ENCODE peak calls at places on chromosomes 4 and X, in four cellular contexts. A is HepG2, Q is H1, U is K562. E is an unnamed sample.

GRCh38 chr4:5037553-5038551 is 13.4 kb upstream of the STK32B start:
- DNase-seq in A (peak), Q (no peak), U (no peak), E (peak)

GRCh38 chr4:72390409-72390808 is 178.6 kb downstream of the ADAMTS3 start:
- DNase-seq in A (no peak), Q (no peak), U (no peak), E (no peak)

GRCh38 chr4:79585834-79586233 is 177.8 kb upstream of the GK2 start:
- DNase-seq in A (no peak), Q (no peak), U (no peak), E (no peak)

GRCh38 chrX:110317820-110318663 is at the start of gene AMMECR1:
- DNase-seq in A (peak), Q (peak), U (peak), E (peak)

GRCh38 chrX:40066700-40067099 is 31.1 kb downstream of the BCOR start:
- DNase-seq in A (no peak), Q (no peak), U (no peak), E (no peak)

GRCh38 chr4:82744284-82744963 is 54.2 kb downstream of the SCD5 start:
- DNase-seq in A (no peak), Q (no peak), U (no peak), E (no peak)

GRCh38 chrX:29455702-29456101 is 759.7 kb upstream of the MAGEB2 start:
- DNase-seq in A (no peak), Q (no peak), U (no peak), E (no peak)

GRCh38 chr4:94357624-94358023 is 15.0 kb upstream of the HPGDS start:
- DNase-seq in A (no peak), Q (no peak), U (no peak), E (no peak)

GRCh38 chr4:3201718-3202702 is 46.9 kb upstream of the MSANTD1 start:
- DNase-seq in A (peak), Q (no peak), U (no peak), E (no peak)

GRCh38 chr4:153750197-153750817 is 9.5 kb downstream of the RNF175 start:
- DNase-seq in A (peak), Q (peak), U (peak), E (peak)

GRCh38 chrX:39859991-39860861 is 237.5 kb downstream of the BCOR start:
- DNase-seq in A (no peak), Q (no peak), U (peak), E (peak)

GRCh38 chrX:128619490-128619889 is 567.3 kb upstream of the ACTRT1 start:
- DNase-seq in A (no peak), Q (no peak), U (no peak), E (no peak)

GRCh38 chr4:138671106-138671505 is 344.5 kb upstream of the NOCT start:
- DNase-seq in A (no peak), Q (no peak), U (no peak), E (no peak)

DNA sequence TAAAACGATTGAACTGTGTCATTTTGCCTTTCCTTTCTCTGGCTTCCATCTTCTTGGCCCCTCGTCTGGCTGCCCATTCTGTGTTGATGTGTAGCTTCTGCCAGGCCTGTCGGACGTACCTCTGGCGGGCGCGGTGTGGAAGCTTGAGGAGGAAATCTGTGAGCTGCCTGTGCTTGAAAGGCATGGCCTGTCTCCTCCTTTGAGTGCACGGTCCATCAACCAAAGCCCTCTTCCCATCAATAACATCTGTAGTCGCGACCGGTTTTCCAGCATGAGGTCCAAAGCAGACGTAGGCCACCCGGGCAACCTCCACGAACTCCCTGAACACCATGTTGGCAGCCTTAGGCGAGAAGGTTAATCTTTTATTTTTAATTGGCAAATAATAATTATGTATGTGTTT is 202.7 kb downstream of the CRLF2 start:
- DNase-seq in A (no peak), Q (no peak), U (no peak), E (no peak)
- TF ChIP-seq PHF8 in A (no peak), Q (no peak), U (no peak), E (no peak)

DNA sequence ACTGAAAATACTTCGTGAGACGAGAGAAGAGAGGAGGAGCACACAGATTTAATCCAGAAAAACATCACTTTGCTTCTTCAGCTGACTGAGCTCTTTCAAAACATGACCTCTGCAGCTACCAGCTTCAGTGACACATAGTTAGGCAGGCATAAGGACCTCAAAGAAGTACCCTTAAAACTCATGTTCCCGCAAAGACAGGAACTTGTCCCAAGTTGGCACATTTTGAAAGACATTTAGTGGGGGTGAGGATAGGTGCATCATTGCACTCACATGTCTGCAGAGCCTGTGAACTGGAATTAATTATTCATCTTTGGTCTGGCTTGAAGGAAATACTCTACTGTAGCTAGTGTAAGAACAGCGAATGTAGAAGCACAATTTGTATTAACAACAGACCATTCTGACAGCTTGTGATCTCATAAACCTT is 221.8 kb downstream of the MGST2 start:
- DNase-seq in A (no peak), Q (no peak), U (no peak), E (no peak)
- TF ChIP-seq RAD21 in A (no peak), Q (no peak), U (no peak), E (no peak)

GRCh38 chr4:123777297-123777859 is 380.8 kb downstream of the SPRY1 start:
- DNase-seq in A (no peak), Q (no peak), U (no peak), E (no peak)
- TF ChIP-seq PHF8 in A (no peak), Q (no peak), U (no peak), E (no peak)

DNA sequence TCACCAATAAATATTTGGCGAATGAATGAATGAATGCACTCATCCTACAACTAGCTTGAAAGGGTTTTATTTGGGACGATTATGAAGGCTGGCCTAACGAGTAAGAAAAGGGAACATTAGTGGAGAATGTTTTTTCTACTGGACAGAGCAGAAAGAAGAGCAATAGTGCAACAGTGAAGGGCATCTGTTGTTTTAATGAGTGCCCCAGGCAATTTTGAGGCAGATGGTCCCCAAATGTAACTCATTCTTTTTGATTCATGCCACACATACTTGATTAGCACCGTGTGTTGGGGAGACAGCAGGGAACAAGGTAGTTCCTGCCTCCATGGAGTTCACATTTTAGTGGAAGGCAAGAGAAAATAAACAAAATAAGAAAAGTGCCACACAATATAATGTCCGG is 22.7 kb upstream of the INTS6L start:
- DNase-seq in A (no peak), Q (no peak), U (no peak), E (no peak)
- TF ChIP-seq RAD21 in A (no peak), Q (no peak), U (no peak), E (no peak)

GRCh38 chr4:118012142-118012541 is 22.1 kb upstream of the NDST3 start:
- DNase-seq in A (no peak), Q (no peak), U (no peak), E (no peak)
- TF ChIP-seq PHF8 in A (no peak), Q (no peak), U (no peak), E (no peak)

GRCh38 chr4:88320780-88321373 is 36.5 kb upstream of the PPM1K start:
- DNase-seq in A (no peak), Q (peak), U (no peak), E (no peak)
- TF ChIP-seq RAD21 in A (no peak), Q (no peak), U (no peak), E (no peak)

DNA sequence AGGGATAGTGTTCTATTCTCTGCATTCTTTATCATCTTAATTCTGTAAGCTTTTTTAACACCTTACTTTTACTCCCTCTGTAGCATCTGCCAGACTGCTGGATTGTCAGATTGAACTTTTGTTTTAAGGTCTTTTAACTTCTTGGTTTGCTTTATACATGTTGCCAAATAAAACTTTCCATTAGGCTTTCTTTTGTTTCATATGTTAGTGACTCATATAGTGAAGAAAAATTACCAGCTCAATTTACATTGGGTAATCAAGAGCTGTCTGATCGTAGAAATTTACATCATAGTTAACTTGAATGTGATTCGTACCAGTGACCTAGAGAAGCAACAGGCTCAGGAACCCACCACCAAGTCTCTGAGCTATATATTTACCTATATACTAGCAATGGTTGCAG is 28.5 kb upstream of the KLHL4 start:
- DNase-seq in A (no peak), Q (no peak), U (no peak), E (no peak)
- TF ChIP-seq PHF8 in A (no peak), Q (no peak), U (no peak), E (no peak)

DNA sequence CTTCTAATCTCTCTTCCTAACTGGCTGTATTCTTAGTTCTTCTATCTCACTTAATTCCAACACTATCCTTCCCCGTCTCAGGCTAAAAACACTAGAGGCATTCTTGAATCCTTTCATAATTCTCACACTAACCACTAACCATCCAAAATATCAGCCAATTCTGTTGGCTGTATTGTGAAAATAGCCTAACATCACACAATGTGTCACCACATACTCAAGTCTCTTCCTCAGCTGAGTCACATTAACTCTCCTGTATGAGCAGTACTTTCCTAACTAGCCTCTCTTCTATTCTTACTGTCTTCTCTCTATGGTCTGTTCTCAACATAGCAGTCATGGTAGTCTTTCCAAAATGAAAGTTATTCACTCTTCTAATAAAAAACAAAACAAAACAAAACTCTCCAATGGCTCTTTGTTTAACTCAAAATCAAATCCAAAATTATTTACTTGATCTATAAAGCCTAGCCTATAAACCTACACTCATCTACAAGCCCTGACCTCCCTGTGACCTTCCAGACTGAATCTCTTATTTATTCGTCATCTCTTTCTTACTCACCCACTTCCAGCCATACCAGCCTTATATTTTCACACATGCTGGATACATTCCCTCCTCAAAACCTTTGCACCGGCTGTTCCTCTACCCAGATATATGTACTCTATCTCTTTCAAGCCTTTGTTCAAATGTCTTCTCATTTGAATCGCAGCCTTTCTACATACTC is 445.9 kb downstream of the TLL1 start:
- DNase-seq in A (no peak), Q (no peak), U (no peak), E (no peak)
- TF ChIP-seq RAD21 in A (no peak), Q (no peak), U (no peak), E (no peak)

GRCh38 chr4:44632733-44633132 is 18.7 kb downstream of the YIPF7 start:
- DNase-seq in A (no peak), Q (no peak), U (no peak), E (no peak)
- TF ChIP-seq PHF8 in A (no peak), Q (no peak), U (no peak), E (no peak)

E was measured in A549.